ENCODE peak calls at places on chromosomes 3 and 15, in six cellular contexts. R is endothelial cell of umbilical vein, Z is A549, W is HepG2, I is K562, O is GM12878. X is an unnamed sample.

GRCh38 chr15:48089664-48090063 is 31.1 kb upstream of the SLC24A5 start:
- DNase-seq in R (no peak), Z (no peak), W (no peak), I (no peak), O (no peak), X (no peak)

GRCh38 chr15:77654975-77655374 is 22.3 kb upstream of the LINGO1 start:
- DNase-seq in R (no peak), Z (peak), W (peak), I (peak), O (no peak), X (peak)

GRCh38 chr15:81901323-81901722 is 144.5 kb downstream of the MEX3B start:
- DNase-seq in R (no peak), Z (no peak), W (no peak), I (no peak), O (no peak), X (no peak)

GRCh38 chr3:123153124-123153523 is 48.6 kb upstream of the SEC22A start:
- DNase-seq in R (no peak), Z (no peak), W (no peak), I (no peak), O (no peak), X (no peak)

GRCh38 chr3:59797533-59797932 is 747.7 kb upstream of the CFAP20DC start:
- DNase-seq in R (no peak), Z (no peak), W (no peak), I (no peak), O (no peak), X (no peak)

GRCh38 chr3:67559029-67559605 is 95.3 kb downstream of the SUCLG2 start:
- DNase-seq in R (no peak), Z (no peak), W (no peak), I (no peak), O (no peak), X (no peak)

GRCh38 chr3:49900491-49901153 is 3.1 kb downstream of the MST1R start:
- DNase-seq in R (no peak), Z (peak), W (no peak), I (no peak), O (no peak), X (no peak)

GRCh38 chr3:150956376-150956775 is 16.2 kb downstream of the CLRN1 start:
- DNase-seq in R (no peak), Z (no peak), W (no peak), I (no peak), O (no peak), X (peak)

GRCh38 chr15:100973351-100974034 is 54.3 kb downstream of the LRRK1 start:
- DNase-seq in R (peak), Z (no peak), W (no peak), I (no peak), O (no peak), X (no peak)

GRCh38 chr3:10164546-10165393 is at the start of gene IRAK2:
- DNase-seq in R (peak), Z (peak), W (peak), I (peak), O (no peak), X (peak)

GRCh38 chr3:42214064-42214463 is 51.9 kb downstream of the CCK start:
- DNase-seq in R (no peak), Z (no peak), W (no peak), I (no peak), O (no peak), X (no peak)

GRCh38 chr15:37860896-37861295 is 73.5 kb upstream of the TMCO5A start:
- DNase-seq in R (no peak), Z (no peak), W (no peak), I (no peak), O (no peak), X (no peak)

GRCh38 chr15:97168704-97169475 is 791.6 kb upstream of the ARRDC4 start:
- DNase-seq in R (no peak), Z (no peak), W (no peak), I (no peak), O (no peak), X (no peak)

GRCh38 chr3:179108091-179108490 is 36.5 kb upstream of the ZMAT3 start:
- DNase-seq in R (peak), Z (no peak), W (no peak), I (no peak), O (no peak), X (no peak)

GRCh38 chr3:119628816-119629445 is 31.2 kb downstream of the PLA1A start:
- DNase-seq in R (peak), Z (no peak), W (no peak), I (no peak), O (peak), X (no peak)

GRCh38 chr15:92384391-92384790 is 9.3 kb upstream of the ST8SIA2 start:
- DNase-seq in R (no peak), Z (no peak), W (no peak), I (no peak), O (no peak), X (no peak)

GRCh38 chr15:92385096-92385495 is 8.6 kb upstream of the ST8SIA2 start:
- DNase-seq in R (no peak), Z (peak), W (no peak), I (no peak), O (no peak), X (no peak)

DNA sequence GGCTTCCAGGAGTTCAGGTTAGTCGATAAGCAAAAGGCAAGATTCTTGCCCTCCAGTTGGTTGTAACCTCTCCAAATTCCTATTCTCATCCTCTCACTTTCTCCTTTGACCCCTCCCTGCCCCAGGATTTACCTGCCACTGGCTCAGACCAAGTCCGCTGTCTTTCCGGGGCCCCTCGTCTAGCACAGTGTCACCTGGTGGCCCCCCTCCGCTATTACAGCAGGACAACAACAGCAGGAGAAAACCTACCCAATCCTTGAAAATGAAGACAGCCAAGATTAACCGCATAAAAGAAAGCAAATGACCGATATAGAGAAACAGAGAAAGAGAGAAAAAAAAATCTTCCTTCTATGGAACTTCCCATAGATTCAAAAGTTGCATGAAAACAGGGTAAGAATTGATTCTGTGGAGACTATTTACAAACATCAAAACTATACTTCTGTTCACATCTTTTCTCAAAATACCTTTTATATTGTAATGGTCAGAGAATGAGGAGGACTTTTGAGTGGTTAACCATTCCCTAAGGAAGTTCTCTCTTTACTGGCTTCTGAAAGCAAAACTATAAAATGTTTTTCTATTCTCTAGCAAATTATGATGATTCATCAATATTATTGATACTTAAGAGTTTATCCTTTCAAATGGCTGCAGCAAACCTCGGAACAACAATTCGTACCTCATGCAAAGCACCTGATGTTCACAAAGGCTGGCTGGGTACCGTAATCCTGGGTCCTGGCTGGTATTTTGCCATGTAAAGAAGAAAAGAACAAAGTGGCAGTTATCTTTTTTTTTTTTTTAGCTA is 10.0 kb upstream of the ST8SIA2 start:
- DNase-seq in R (no peak), Z (peak), W (peak), I (peak), O (no peak), X (peak)
- TF ChIP-seq MYC in R (no peak), Z (no peak), W (no peak), I (no peak), O (no peak), X (no peak)

GRCh38 chr3:133894334-133895207 is 1.1 kb downstream of the RAB6B start:
- DNase-seq in R (no peak), Z (no peak), W (no peak), I (peak), O (no peak), X (no peak)
- TF ChIP-seq POLR2A in R (no peak), Z (no peak), W (no peak), I (no peak), O (no peak), X (no peak)

GRCh38 chr15:40328711-40329240 is 5.3 kb downstream of the INAFM2 start:
- DNase-seq in R (peak), Z (no peak), W (no peak), I (no peak), O (no peak), X (no peak)

GRCh38 chr15:40331026-40331425 is 7.5 kb downstream of the INAFM2 start:
- DNase-seq in R (no peak), Z (no peak), W (no peak), I (no peak), O (no peak), X (no peak)

GRCh38 chr15:40329804-40330203 is 6.3 kb downstream of the INAFM2 start:
- DNase-seq in R (no peak), Z (no peak), W (no peak), I (no peak), O (no peak), X (no peak)

GRCh38 chr15:40331637-40332036 is 8.1 kb downstream of the INAFM2 start:
- DNase-seq in R (no peak), Z (no peak), W (no peak), I (no peak), O (no peak), X (no peak)

GRCh38 chr15:40330368-40330836 is 6.9 kb downstream of the INAFM2 start:
- DNase-seq in R (no peak), Z (no peak), W (no peak), I (peak), O (no peak), X (peak)
- TF ChIP-seq MYC in R (no peak), Z (no peak), W (no peak), I (no peak), O (no peak), X (no peak)

GRCh38 chr3:183697610-183698317 is at the start of gene YEATS2:
- DNase-seq in R (peak), Z (peak), W (peak), I (peak), O (no peak), X (peak)

GRCh38 chr3:183697123-183697609 is 431 bp upstream of the YEATS2 start:
- DNase-seq in R (no peak), Z (no peak), W (no peak), I (peak), O (no peak), X (no peak)

GRCh38 chr3:183698760-183699159 is 1.2 kb downstream of the YEATS2 start:
- DNase-seq in R (peak), Z (no peak), W (no peak), I (no peak), O (no peak), X (peak)

GRCh38 chr3:183699238-183699947 is 1.8 kb downstream of the YEATS2 start:
- DNase-seq in R (no peak), Z (no peak), W (no peak), I (no peak), O (no peak), X (peak)

GRCh38 chr3:183698318-183698731 is 728 bp downstream of the YEATS2 start:
- DNase-seq in R (peak), Z (peak), W (no peak), I (peak), O (no peak), X (peak)
- TF ChIP-seq POLR2A in R (no peak), Z (no peak), W (no peak), I (no peak), O (no peak), X (no peak)

GRCh38 chr15:41809121-41809520 is 18.8 kb upstream of the JMJD7 start:
- DNase-seq in R (no peak), Z (no peak), W (no peak), I (no peak), O (no peak), X (no peak)
- TF ChIP-seq MYC in R (no peak), Z (no peak), W (no peak), I (no peak), O (no peak), X (no peak)

GRCh38 chr3:32106132-32106928 is at the start of gene GPD1L:
- DNase-seq in R (peak), Z (peak), W (peak), I (peak), O (peak), X (peak)
- TF ChIP-seq POLR2A in R (peak), Z (peak), W (no peak), I (peak), O (peak), X (peak)

X was measured in NB4.